ENCODE peak calls at places on chromosomes 5 and 9, in six cellular contexts. W is GM12878, N is HCT116, O is HepG2, G is SK-N-SH, U is H1. S is an unnamed sample.

GRCh38 chr9:81683214-81683613 is 6.1 kb downstream of the TLE1 start:
- DNase-seq in W (no peak), N (no peak), O (no peak), G (no peak), U (no peak), S (no peak)

GRCh38 chr5:125367702-125368101 is 621.3 kb upstream of the ZNF608 start:
- DNase-seq in W (no peak), N (no peak), O (no peak), G (no peak), U (no peak), S (no peak)

GRCh38 chr9:106707291-106707690 is 155.7 kb upstream of the ZNF462 start:
- DNase-seq in W (no peak), N (no peak), O (no peak), G (no peak), U (no peak), S (no peak)

GRCh38 chr5:157926953-157927352 is 68.0 kb upstream of the CLINT1 start:
- DNase-seq in W (no peak), N (no peak), O (no peak), G (no peak), U (peak; percentile 38), S (no peak)

GRCh38 chr9:93458702-93459101 is 5.3 kb upstream of the FAM120AOS start:
- DNase-seq in W (no peak), N (no peak), O (no peak), G (no peak), U (no peak), S (no peak)

GRCh38 chr5:68381060-68381459 is 165.5 kb downstream of the PIK3R1 start:
- DNase-seq in W (no peak), N (no peak), O (no peak), G (no peak), U (no peak), S (no peak)

GRCh38 chr5:53944981-53945380 is 365.4 kb downstream of the ARL15 start:
- DNase-seq in W (no peak), N (no peak), O (peak; percentile 42), G (no peak), U (no peak), S (no peak)

GRCh38 chr5:160470437-160471341 is 49.0 kb downstream of the PTTG1 start:
- DNase-seq in W (no peak), N (no peak), O (no peak), G (no peak), U (no peak), S (no peak)

GRCh38 chr9:100587375-100587774 is 9.5 kb downstream of the CAVIN4 start:
- DNase-seq in W (no peak), N (peak; percentile 26), O (peak; percentile 55), G (no peak), U (no peak), S (no peak)

GRCh38 chr5:151029856-151030336 is 9.5 kb downstream of the GPX3 start:
- DNase-seq in W (no peak), N (no peak), O (no peak), G (no peak), U (no peak), S (no peak)

GRCh38 chr5:15105799-15106393 is 234.3 kb upstream of the ANKH start:
- DNase-seq in W (no peak), N (peak; percentile 22), O (peak; percentile 36), G (peak; percentile 67), U (peak; percentile 19), S (peak; percentile 68)

GRCh38 chr5:143887302-143887638 is 75.3 kb downstream of the HMHB1 start:
- DNase-seq in W (no peak), N (no peak), O (no peak), G (peak; percentile 63), U (no peak), S (no peak)

GRCh38 chr9:134943411-134943810 is 25.7 kb upstream of the FCN1 start:
- DNase-seq in W (no peak), N (no peak), O (no peak), G (no peak), U (no peak), S (no peak)

GRCh38 chr5:165928971-165929370 is 2362.5 kb upstream of the WWC1 start:
- DNase-seq in W (no peak), N (no peak), O (no peak), G (no peak), U (no peak), S (no peak)

GRCh38 chr5:334903-335739 is 13.6 kb downstream of the AHRR start:
- DNase-seq in W (no peak), N (no peak), O (no peak), G (no peak), U (no peak), S (no peak)

GRCh38 chr9:127444283-127444920 is 6.8 kb downstream of the RPL12 start:
- DNase-seq in W (no peak), N (no peak), O (no peak), G (no peak), U (no peak), S (no peak)

GRCh38 chr5:109570362-109570874 is 119.3 kb upstream of the MAN2A1 start:
- DNase-seq in W (no peak), N (no peak), O (no peak), G (no peak), U (no peak), S (no peak)

GRCh38 chr5:132655821-132656773 is 1.9 kb upstream of the IL13 start:
- DNase-seq in W (no peak), N (no peak), O (no peak), G (peak; percentile 84), U (no peak), S (no peak)

GRCh38 chr9:95078934-95079333 is 238.6 kb downstream of the FANCC start:
- DNase-seq in W (no peak), N (no peak), O (no peak), G (no peak), U (no peak), S (no peak)

GRCh38 chr5:121628783-121629182 is 222.9 kb upstream of the FTMT start:
- DNase-seq in W (no peak), N (no peak), O (no peak), G (no peak), U (no peak), S (peak; percentile 30)

GRCh38 chr5:118793652-118794051 is 194.7 kb downstream of the DTWD2 start:
- DNase-seq in W (no peak), N (no peak), O (no peak), G (no peak), U (no peak), S (no peak)

GRCh38 chr5:178377583-178378270 is 145.1 kb upstream of the PHYKPL start:
- DNase-seq in W (no peak), N (no peak), O (no peak), G (no peak), U (no peak), S (no peak)

DNA sequence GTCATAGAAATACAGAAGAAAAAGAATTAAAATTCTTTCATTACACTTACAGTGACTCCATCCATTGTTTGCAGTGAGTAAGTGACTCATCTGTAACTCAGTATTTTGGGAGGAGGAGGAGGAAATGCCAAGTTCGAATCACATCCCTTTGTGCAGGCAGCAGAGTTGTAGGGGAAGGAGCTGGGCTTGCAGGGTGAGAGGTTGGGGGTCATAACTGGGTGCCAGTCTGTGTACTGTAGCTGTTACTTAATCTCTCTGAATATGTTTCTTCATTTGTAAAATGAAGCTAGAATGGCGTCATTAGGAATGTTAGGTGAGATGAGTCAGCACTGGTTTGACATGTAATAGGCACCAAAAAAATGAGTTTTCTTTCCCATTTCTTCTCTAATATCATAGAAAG is 235.7 kb upstream of the ADAMTSL1 start:
- DNase-seq in W (no peak), N (no peak), O (no peak), G (no peak), U (no peak), S (no peak)
- TF ChIP-seq JUND in W (no peak), N (no peak), O (no peak), G (peak; percentile 50), U (no peak), S (no peak)

DNA sequence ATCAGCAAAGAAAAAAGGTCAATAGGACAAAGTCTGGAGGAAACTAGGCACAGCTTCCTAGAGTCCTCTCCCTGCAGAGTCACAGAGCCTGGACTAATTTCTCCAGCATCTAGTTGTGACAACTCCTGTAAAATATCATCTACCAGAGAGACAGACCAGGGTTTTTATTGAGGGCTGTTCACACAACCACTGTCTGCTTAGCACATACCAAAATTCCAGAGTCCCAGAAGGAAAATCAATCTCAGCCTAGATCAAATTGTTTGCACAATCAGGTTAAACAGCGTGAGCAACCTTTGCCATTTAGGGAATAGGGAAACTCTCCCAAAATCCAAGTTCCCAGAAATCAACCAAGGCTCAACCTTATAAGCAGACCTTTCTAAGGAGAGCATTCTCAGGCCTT is 190.3 kb downstream of the SYK start:
- DNase-seq in W (no peak), N (no peak), O (peak; percentile 5), G (no peak), U (no peak), S (peak; percentile 25)
- TF ChIP-seq JUND in W (no peak), N (no peak), O (no peak), G (no peak), U (no peak), S (no peak)

GRCh38 chr9:137434498-137435380 is 6.4 kb downstream of the ENTPD8 start:
- DNase-seq in W (no peak), N (no peak), O (no peak), G (no peak), U (no peak), S (no peak)

GRCh38 chr9:137432687-137433348 is 8.3 kb downstream of the ENTPD8 start:
- DNase-seq in W (no peak), N (no peak), O (no peak), G (no peak), U (no peak), S (no peak)

GRCh38 chr9:137433916-137434431 is 7.2 kb downstream of the ENTPD8 start:
- DNase-seq in W (no peak), N (no peak), O (no peak), G (no peak), U (no peak), S (no peak)

GRCh38 chr9:137431416-137431931 is 8.3 kb downstream of the NOXA1 start:
- DNase-seq in W (no peak), N (no peak), O (no peak), G (peak; percentile 22), U (no peak), S (no peak)

DNA sequence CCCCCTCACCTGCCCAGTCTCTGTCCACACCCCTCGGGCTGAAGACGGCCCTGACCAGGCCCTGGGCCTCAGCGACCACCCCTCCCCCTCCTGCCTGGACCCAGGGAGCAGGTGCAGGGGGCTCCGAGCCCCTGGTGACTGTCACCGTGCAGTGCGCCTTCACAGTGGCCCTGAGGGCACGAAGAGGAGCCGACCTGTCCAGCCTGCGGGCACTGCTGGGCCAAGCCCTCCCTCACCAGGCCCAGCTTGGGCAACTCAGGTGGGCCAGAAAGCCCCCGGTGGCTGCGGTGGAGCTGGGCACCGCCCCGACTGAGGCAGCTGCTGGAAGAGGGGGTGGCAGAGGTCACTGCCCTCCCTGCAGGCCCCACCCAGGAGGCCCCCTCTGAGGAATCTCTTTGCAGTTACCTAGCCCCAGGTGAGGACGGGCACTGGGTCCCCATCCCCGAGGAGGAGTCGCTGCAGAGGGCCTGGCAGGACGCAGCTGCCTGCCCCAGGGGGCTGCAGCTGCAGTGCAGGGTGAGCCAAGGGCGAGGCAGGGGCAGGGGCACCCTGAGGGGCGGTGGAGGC is 7.7 kb downstream of the ENTPD8 start:
- DNase-seq in W (no peak), N (no peak), O (no peak), G (no peak), U (no peak), S (no peak)
- TF ChIP-seq JUND in W (no peak), N (no peak), O (no peak), G (no peak), U (no peak), S (no peak)

DNA sequence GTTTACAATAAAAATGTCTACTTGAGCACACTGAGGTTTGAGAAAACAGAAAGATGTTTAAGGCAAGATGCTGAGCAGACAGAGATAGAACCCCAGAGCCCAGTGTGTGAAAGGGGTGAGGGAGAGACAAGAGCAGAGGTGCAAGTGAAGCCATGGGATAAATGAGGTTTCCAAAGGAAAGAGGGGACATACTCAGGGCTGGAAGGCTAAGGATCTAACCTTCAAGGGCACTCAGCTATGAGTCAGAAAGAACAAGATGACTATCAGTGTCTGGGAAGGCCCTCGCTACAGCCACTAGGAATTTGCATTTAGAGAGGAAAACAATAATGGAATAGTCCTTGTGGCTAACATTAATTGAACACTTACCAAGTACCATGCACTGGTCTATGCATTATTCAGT is 113.7 kb downstream of the HTR4 start:
- DNase-seq in W (no peak), N (no peak), O (no peak), G (no peak), U (no peak), S (no peak)
- TF ChIP-seq JUND in W (no peak), N (no peak), O (no peak), G (no peak), U (no peak), S (no peak)

S was measured in T47D.